ENCODE peak calls at places on chromosomes 16 and 17, in ten cellular contexts. S is progenitor cell of endocrine pancreas, N is NCI-H345, D is posterior cingulate gyrus, J is left lung, U is glutamatergic neuron, A is fibroblast of lung, M is NCI-H524, T is HFFc6, P is HEK293T. H is an unnamed sample.
A peak's percentile ranks its signal among the peaks of the same experiment; 100 is the strongest.

GRCh38 chr17:73138541-73139138 is 26.2 kb upstream of the SSTR2 start:
- DNase-seq in S (no peak), N (no peak), D (no peak), J (no peak), U (peak; percentile 25), A (no peak), M (peak; percentile 94), T (no peak), P (no peak), H (no peak)

GRCh38 chr17:49016775-49017463 is 19.7 kb downstream of the IGF2BP1 start:
- DNase-seq in S (no peak), N (peak; percentile 30), D (no peak), J (no peak), U (no peak), A (peak; percentile 89), M (peak; percentile 41), T (peak; percentile 45), P (no peak), H (no peak)

GRCh38 chr17:30005709-30006320 is 64.4 kb downstream of the EFCAB5 start:
- DNase-seq in S (no peak), N (no peak), D (no peak), J (no peak), U (no peak), A (peak; percentile 5), M (no peak), T (no peak), P (no peak), H (no peak)

GRCh38 chr17:74217036-74217725 is 3.8 kb downstream of the TTYH2 start:
- DNase-seq in S (no peak), N (peak; percentile 71), D (no peak), J (peak; percentile 33), U (peak; percentile 56), A (no peak), M (peak; percentile 60), T (no peak), P (no peak), H (peak; percentile 57)

GRCh38 chr16:58243528-58244004 is 45.7 kb upstream of the CSNK2A2 start:
- DNase-seq in S (no peak), N (no peak), D (no peak), J (no peak), U (no peak), A (no peak), M (no peak), T (no peak), P (no peak), H (no peak)

GRCh38 chr17:41308918-41309359 is at the start of gene KRTAP16-1:
- DNase-seq in S (no peak), N (no peak), D (no peak), J (peak; percentile 69), U (no peak), A (no peak), M (no peak), T (no peak), P (no peak), H (no peak)

GRCh38 chr17:8420041-8420934 is 15.4 kb upstream of the NDEL1 start:
- DNase-seq in S (no peak), N (no peak), D (no peak), J (no peak), U (no peak), A (peak; percentile 85), M (no peak), T (no peak), P (no peak), H (no peak)

GRCh38 chr17:65389426-65389825 is 172.0 kb downstream of the AXIN2 start:
- DNase-seq in S (no peak), N (no peak), D (no peak), J (no peak), U (no peak), A (no peak), M (no peak), T (peak; percentile 30), P (no peak), H (no peak)

GRCh38 chr16:30187971-30188561 is 4.7 kb downstream of the CORO1A start:
- DNase-seq in S (no peak), N (no peak), D (no peak), J (peak; percentile 72), U (no peak), A (no peak), M (no peak), T (no peak), P (no peak), H (no peak)

H was measured in DMS153.